ENCODE peak calls at places on chromosomes 11 and 22, in nine cellular contexts. V is GM23338; P is astrocyte of the spinal cord; T is cardiac fibroblast; F is HS-5; X is stimulated activated CD4-positive, alpha-beta T cell treated with anti-CD3 and anti-CD28 coated beads, Interleukin-1b, Interleukin-23, amount 100 ng/mL, for 24 hours; B is HFF-Myc; Y is epithelial cell of esophagus; I is RWPE1. R is an unnamed sample.
A peak's percentile ranks its signal among the peaks of the same experiment; 100 is the strongest.

GRCh38 chr11:27218498-27219038 is 144.4 kb downstream of the CCDC34 start:
- DNase-seq in V (no peak), P (peak; percentile 93), T (peak; percentile 56), F (peak; percentile 90), X (no peak), B (peak; percentile 41), Y (peak; percentile 24), I (no peak), R (peak; percentile 82)

GRCh38 chr22:24703101-24703500 is 71.4 kb downstream of the PIWIL3 start:
- DNase-seq in V (no peak), P (no peak), T (peak; percentile 46), F (no peak), X (no peak), B (no peak), Y (no peak), I (no peak), R (no peak)

GRCh38 chr11:23413057-23413456 is 552.8 kb upstream of the CCDC179 start:
- DNase-seq in V (no peak), P (peak; percentile 3), T (no peak), F (no peak), X (no peak), B (no peak), Y (no peak), I (peak; percentile 0), R (no peak)

GRCh38 chr11:2483426-2483825 is 38.6 kb downstream of the KCNQ1 start:
- DNase-seq in V (no peak), P (no peak), T (no peak), F (no peak), X (no peak), B (no peak), Y (no peak), I (no peak), R (no peak)

GRCh38 chr22:46088541-46089311 is 61.6 kb upstream of the PPARA start:
- DNase-seq in V (no peak), P (peak; percentile 78), T (peak; percentile 70), F (peak; percentile 68), X (no peak), B (no peak), Y (no peak), I (no peak), R (peak; percentile 88)

GRCh38 chr11:17722000-17722643 is 2.8 kb downstream of the MYOD1 start:
- DNase-seq in V (peak; percentile 82), P (peak; percentile 30), T (peak; percentile 25), F (no peak), X (no peak), B (no peak), Y (peak; percentile 37), I (peak; percentile 38), R (no peak)

GRCh38 chr11:118194835-118195627 is 18.6 kb upstream of the SCN2B start:
- DNase-seq in V (no peak), P (peak; percentile 17), T (peak; percentile 77), F (peak; percentile 28), X (no peak), B (peak; percentile 25), Y (peak; percentile 98), I (peak; percentile 86), R (peak; percentile 68)

GRCh38 chr22:30408388-30409101 is 11.7 kb downstream of the SEC14L2 start:
- DNase-seq in V (no peak), P (peak; percentile 64), T (no peak), F (no peak), X (no peak), B (no peak), Y (peak; percentile 77), I (no peak), R (peak; percentile 74)

GRCh38 chr11:48024635-48025071 is 44.3 kb downstream of the PTPRJ start:
- DNase-seq in V (no peak), P (peak; percentile 39), T (no peak), F (no peak), X (no peak), B (no peak), Y (no peak), I (no peak), R (peak; percentile 56)

GRCh38 chr22:17083811-17084540 is 824 bp upstream of the IL17RA start:
- DNase-seq in V (peak; percentile 19), P (no peak), T (no peak), F (no peak), X (no peak), B (no peak), Y (no peak), I (no peak), R (no peak)

GRCh38 chr11:60647087-60647486 is 52.3 kb upstream of the MS4A8 start:
- DNase-seq in V (no peak), P (no peak), T (no peak), F (no peak), X (no peak), B (no peak), Y (no peak), I (no peak), R (no peak)

GRCh38 chr11:64250875-64251721 is at the start of gene PLCB3:
- DNase-seq in V (peak; percentile 83), P (no peak), T (peak; percentile 61), F (no peak), X (no peak), B (no peak), Y (peak; percentile 56), I (no peak), R (peak; percentile 27)

GRCh38 chr11:116731097-116731761 is 41.6 kb downstream of the BUD13 start:
- DNase-seq in V (peak; percentile 85), P (peak; percentile 45), T (peak; percentile 28), F (no peak), X (no peak), B (no peak), Y (no peak), I (no peak), R (no peak)

GRCh38 chr11:62245271-62245753 is 3.3 kb downstream of the SCGB1D2 start:
- DNase-seq in V (peak; percentile 75), P (peak; percentile 33), T (peak; percentile 40), F (no peak), X (no peak), B (no peak), Y (peak; percentile 64), I (peak; percentile 12), R (peak; percentile 7)

GRCh38 chr22:23772315-23773246 is at the start of gene MMP11:
- DNase-seq in V (peak; percentile 82), P (no peak), T (peak; percentile 47), F (no peak), X (peak; percentile 49), B (no peak), Y (peak; percentile 17), I (peak; percentile 44), R (peak; percentile 30)

GRCh38 chr11:10926801-10927200 is 68.9 kb upstream of the ZBED5 start:
- DNase-seq in V (no peak), P (no peak), T (no peak), F (no peak), X (no peak), B (no peak), Y (peak; percentile 68), I (no peak), R (peak; percentile 51)

GRCh38 chr22:24953294-24954113 is 988 bp downstream of the KIAA1671 start:
- DNase-seq in V (peak; percentile 44), P (no peak), T (no peak), F (no peak), X (no peak), B (no peak), Y (no peak), I (no peak), R (no peak)

GRCh38 chr11:113278925-113279324 is 35.5 kb upstream of the TTC12 start:
- DNase-seq in V (no peak), P (no peak), T (no peak), F (no peak), X (no peak), B (no peak), Y (no peak), I (no peak), R (no peak)

GRCh38 chr11:128291835-128292234 is 295.5 kb downstream of the ETS1 start:
- DNase-seq in V (no peak), P (no peak), T (no peak), F (no peak), X (no peak), B (no peak), Y (no peak), I (no peak), R (no peak)

GRCh38 chr11:94602430-94603372 is 35.5 kb downstream of the PIWIL4 start:
- DNase-seq in V (peak; percentile 71), P (peak; percentile 86), T (peak; percentile 75), F (peak; percentile 64), X (no peak), B (peak; percentile 39), Y (peak; percentile 94), I (peak; percentile 66), R (peak; percentile 80)

GRCh38 chr11:88355887-88356286 is 18.4 kb upstream of the CTSC start:
- DNase-seq in V (no peak), P (no peak), T (no peak), F (no peak), X (no peak), B (no peak), Y (no peak), I (no peak), R (no peak)

GRCh38 chr11:119843760-119844330 is 114.8 kb upstream of the NECTIN1 start:
- DNase-seq in V (no peak), P (no peak), T (no peak), F (no peak), X (no peak), B (no peak), Y (peak; percentile 54), I (peak; percentile 77), R (no peak)